ENCODE peak calls at places on chromosomes 2 and 18, in seven cellular contexts. O, T, B, U, K, V and E are unnamed samples.

GRCh38 chr2:181683518-181684453 is 3.5 kb upstream of the NEUROD1 start:
- DNase-seq in U (no peak), V (no peak), B (no peak), T (no peak), K (peak), O (no peak), E (peak)

GRCh38 chr18:47248610-47249343 is 2.7 kb downstream of the SKOR2 start:
- DNase-seq in V (no peak), O (no peak), U (no peak), K (no peak), B (no peak), T (no peak), E (no peak)

GRCh38 chr2:167342769-167343168 is 454.5 kb downstream of the XIRP2 start:
- DNase-seq in K (no peak), B (no peak), U (no peak), O (no peak), V (no peak), T (no peak), E (no peak)

GRCh38 chr18:75003764-75004690 is 204.9 kb downstream of the PTGR3 start:
- DNase-seq in O (no peak), B (no peak), T (no peak), U (no peak), V (no peak), K (no peak), E (no peak)

GRCh38 chr18:11757084-11757590 is 68.1 kb downstream of the GNAL start:
- DNase-seq in T (no peak), B (no peak), U (no peak), V (no peak), K (no peak), O (no peak), E (no peak)

GRCh38 chr2:161419338-161419965 is 3.4 kb downstream of the TBR1 start:
- DNase-seq in T (no peak), K (no peak), B (no peak), V (no peak), U (no peak), O (no peak), E (no peak)

GRCh38 chr2:234571620-234572407 is 74.9 kb upstream of the ARL4C start:
- DNase-seq in B (no peak), K (peak), V (no peak), O (no peak), U (no peak), T (no peak), E (no peak)

GRCh38 chr18:76771132-76771824 is 51.1 kb upstream of the ZNF236 start:
- DNase-seq in B (no peak), T (no peak), K (no peak), U (no peak), O (no peak), V (no peak), E (no peak)

DNA sequence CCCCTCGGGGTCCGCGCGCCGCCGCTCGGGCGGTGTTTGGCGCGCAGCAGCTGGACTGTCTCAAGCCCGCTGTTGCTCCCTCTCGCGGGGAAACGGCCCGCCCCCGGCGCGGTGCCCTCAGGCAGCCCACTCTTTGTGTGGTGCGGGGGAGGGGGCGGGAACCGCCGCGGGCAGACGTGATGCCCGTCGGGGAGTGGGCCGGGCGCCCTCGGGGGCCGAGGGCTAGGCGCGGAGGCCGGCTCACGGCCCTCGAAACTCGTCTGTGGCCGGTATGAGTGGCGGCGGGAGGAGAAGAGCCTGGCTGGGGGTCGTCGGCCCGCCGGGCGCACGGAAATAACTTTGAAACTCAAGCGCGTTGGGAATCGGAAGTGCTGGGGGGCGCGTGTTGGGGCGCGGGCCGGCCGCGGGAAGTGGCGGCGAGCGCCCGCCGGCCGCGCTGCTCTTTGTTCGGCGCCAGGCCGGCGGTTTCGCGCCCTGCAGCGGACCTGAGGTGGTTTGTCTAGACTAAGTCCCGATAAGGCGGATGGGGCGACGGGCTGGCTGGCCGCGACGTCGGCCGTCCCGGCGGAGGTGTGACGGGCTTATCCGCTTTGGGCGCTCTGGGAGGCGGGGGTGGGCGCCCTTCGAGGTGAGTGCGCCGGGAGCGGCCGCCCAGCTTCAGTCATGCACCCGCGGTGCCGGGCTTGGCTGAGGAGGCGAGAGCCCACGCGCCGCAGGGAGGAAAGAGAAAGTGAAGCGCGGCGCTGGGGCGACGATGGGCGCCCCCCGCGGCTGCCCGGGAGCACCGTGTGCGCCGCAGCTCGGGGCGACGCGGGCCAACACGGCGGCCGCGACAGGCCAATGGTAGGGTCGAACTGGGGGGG is 679 bp downstream of the PTMA start:
- DNase-seq in B (no peak), O (no peak), T (peak), K (peak), V (no peak), U (peak), E (no peak)
- TF ChIP-seq CTCF in B (no peak), O (no peak), T (no peak), K (peak), V (peak), U (no peak), E (peak)

GRCh38 chr2:20422679-20423271 is 24.1 kb upstream of the RHOB start:
- DNase-seq in U (peak), B (no peak), K (peak), O (no peak), T (no peak), V (no peak), E (no peak)
- TF ChIP-seq CTCF in U (no peak), B (no peak), K (peak), O (no peak), T (no peak), V (peak), E (no peak)

DNA sequence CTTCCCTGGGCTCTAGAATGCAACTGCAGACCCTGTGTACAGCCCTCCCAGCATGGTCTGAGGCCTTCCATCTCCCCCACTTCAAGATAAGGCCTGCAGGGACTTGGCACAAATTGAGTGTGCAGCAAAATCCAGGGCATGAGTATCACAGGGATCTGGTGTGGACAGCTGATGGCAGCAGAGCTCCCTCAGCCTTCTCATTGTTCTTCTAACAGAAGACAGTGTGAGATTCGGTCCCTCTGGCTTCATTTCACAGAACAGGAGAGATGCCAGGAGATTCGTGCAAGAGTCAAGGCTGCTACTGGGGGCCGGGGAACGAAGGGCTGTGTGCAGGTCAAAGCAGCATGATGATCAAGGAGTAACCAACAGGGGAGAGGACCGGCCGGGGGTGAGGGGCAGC is 85.8 kb downstream of the UXS1 start:
- DNase-seq in O (no peak), V (no peak), U (no peak), T (no peak), K (peak), B (no peak), E (no peak)
- TF ChIP-seq CTCF in O (peak), V (peak), U (no peak), T (peak), K (peak), B (no peak), E (no peak)

DNA sequence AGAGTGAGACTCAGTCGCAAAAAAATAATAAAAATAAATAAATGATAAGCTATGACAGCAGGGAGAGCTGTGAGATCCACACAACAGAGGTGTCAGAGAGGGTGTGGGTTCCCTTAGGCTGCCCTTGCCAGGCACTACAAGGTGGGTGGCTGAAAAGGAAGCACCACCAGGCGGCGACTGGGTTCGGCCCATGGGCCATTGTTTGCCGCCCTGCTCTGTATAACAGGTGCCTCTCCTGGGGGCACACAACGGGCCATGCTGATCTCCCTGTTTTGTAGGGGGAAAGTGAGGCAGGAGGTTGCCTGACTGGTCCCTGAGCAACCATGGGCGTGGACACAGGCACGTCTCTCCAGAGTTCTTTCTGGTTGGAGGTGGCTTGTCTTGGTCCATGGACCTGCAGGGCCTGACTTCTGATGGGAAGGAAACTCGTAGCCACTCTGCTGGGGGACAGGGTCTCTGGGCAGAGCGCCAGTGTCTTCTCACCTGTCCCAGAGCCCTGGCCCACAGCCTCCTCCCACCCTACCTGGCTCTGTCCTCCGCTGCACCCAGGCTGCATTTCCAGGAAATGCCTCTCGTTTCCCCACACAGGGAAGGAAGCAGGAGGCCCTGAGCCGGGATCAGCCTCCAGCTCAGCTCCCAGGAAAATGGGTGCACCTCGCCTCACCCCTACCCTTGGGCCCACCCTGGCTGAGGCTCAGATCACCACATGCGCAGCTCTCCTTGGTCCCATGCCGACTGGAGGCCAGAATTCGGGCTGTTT is 109.6 kb upstream of the ODC1 start:
- DNase-seq in U (no peak), O (no peak), V (no peak), K (no peak), T (no peak), B (no peak), E (no peak)
- TF ChIP-seq CTCF in U (no peak), O (no peak), V (no peak), K (no peak), T (no peak), B (no peak), E (no peak)

GRCh38 chr18:32021756-32022564 is 3.3 kb downstream of the RNF125 start:
- DNase-seq in O (no peak), T (no peak), K (no peak), B (no peak), U (no peak), V (no peak), E (no peak)

GRCh38 chr18:32019251-32019943 is 772 bp downstream of the RNF125 start:
- DNase-seq in T (peak), O (no peak), B (peak), V (no peak), U (peak), K (no peak), E (peak)

DNA sequence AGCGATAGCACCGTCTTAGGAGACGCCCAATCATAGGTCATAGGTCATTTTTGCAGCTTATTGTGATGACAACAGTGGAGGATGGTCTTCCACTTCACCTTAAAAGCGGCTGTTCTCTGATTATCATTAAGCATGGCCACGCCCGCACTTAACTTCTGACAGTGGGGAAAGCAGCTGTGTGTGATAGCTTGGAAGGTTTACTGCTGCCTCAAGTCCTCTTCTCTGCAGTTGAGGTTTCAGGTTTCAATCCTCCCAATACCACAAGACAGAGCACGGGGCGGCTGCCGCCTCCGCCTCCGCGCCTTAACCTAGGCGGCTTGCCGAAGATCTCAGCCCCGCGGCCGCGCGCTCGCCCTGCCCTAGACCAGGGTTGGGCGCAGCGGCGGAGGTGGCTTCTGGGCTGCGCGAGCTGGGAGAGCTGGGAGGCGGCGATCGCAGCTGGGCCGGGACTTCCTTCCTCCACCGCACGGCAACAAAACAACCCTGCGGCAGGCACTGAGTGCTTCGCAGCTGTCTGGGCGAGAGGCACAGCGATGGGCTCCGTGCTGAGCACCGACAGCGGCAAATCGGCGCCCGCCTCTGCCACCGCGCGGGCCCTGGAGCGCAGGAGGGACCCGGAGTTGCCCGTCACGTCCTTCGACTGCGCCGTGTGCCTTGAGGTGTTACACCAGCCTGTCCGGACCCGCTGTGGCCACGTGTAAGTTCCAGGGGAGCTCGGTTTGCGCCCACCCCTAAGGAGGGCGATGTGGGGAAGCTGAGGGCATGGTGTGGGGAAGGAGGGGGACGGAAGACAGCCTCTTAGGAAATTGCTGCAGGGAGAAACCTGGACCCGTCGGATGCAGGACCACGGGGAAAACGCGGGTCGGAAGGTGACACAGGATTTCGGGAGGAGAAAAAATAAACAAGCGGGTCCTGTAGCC is at the start of gene RNF125:
- DNase-seq in K (peak), T (peak), V (peak), O (peak), B (peak), U (peak), E (peak)
- TF ChIP-seq CTCF in K (no peak), T (no peak), V (no peak), O (no peak), B (no peak), U (no peak), E (no peak)

DNA sequence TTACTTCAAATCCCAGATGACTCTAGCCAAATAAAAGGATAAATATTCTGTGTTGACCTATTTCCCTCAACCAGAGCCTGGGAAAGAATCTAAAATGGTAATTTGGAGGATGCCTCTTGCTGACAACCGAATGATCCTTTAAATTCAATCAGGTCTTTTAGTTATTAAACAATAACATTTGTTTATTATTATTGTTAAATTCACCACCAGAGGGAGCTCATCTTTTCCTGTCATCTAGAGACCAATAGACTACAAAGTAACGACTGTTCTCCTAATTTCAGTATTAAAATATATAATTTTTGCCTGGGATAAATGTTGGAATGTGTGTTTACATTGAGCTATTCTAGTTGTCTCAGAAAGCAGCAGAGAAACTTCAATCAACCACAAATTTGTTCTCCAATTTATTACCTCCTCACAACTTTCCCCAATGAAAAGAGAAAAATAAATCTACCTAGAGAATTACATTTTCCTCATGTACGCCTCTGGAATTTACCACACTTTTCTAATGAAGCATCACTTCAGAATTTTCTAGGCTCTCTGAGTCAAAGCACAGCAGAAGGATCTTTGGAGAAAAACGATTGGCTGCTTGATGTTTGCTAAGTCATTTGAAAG is 142.7 kb downstream of the SCG2 start:
- DNase-seq in K (peak), T (no peak), B (no peak), U (no peak), O (no peak), V (no peak), E (no peak)
- TF ChIP-seq CTCF in K (peak), T (peak), B (no peak), U (peak), O (no peak), V (no peak), E (peak)

GRCh38 chr18:25737710-25738251 is 352.6 kb downstream of the SS18 start:
- DNase-seq in K (peak), T (no peak), V (no peak), B (no peak), U (no peak), O (peak), E (no peak)

GRCh38 chr18:25739356-25739755 is 351.1 kb downstream of the SS18 start:
- DNase-seq in K (no peak), T (no peak), U (no peak), O (no peak), B (no peak), V (no peak), E (no peak)

DNA sequence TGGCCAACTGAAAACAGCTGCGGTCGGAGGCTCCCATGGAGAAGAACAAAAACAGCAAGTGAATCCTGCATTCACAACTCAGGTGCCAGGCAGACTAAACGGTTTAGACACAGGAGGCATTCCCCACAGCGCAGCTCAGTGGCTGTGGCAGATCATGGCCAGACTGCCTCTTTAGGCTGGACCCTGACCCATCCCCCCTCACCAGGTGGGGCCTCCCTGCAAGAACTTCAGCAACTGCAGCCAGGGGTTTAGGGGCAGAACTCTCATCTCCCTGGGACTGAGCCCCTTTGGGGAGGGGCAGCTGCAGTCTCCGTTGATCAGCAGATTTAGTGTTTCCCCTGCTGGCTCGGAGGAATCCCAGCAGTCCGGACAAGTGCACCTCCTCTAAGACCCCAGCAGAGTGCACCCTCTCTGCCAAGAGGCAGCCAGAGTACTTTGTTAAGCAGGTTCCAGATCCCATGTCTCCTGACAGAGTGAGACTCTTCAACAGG is 346.7 kb downstream of the SS18 start:
- DNase-seq in O (no peak), V (no peak), U (no peak), B (no peak), K (no peak), T (no peak), E (no peak)
- TF ChIP-seq CTCF in O (no peak), V (no peak), U (no peak), B (no peak), K (no peak), T (no peak), E (no peak)

DNA sequence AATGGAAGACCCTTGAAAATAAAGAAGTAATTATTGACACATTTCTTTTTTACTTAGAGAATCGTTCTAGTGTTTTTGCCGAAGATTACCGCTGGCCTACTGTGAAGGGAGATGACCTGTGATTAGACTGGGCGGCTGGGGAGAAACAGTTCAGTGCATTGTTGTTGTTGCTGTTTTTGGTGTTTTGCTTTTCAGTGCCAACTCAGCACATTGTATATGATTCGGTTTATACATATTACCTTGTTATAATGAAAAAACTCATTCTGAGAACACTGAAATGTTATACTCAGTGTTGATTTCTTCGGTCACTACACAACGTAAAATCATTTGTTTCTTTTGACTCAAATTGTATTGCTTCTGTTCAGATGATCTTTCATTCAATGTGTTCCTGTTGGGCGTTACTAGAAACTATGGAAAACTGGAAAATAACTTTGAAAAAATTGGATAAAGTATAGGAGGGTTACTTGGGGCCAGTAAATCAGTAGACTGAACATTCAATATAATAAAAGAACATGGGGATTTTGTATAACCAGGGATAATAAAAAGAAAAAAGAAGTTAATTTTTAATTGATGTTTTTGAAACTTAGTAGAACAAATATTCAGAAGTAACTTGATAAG is 3.3 kb downstream of the PMAIP1 start:
- DNase-seq in T (no peak), O (no peak), V (no peak), U (no peak), K (no peak), B (no peak), E (no peak)
- TF ChIP-seq CTCF in T (no peak), O (no peak), V (no peak), U (no peak), K (no peak), B (no peak), E (no peak)

DNA sequence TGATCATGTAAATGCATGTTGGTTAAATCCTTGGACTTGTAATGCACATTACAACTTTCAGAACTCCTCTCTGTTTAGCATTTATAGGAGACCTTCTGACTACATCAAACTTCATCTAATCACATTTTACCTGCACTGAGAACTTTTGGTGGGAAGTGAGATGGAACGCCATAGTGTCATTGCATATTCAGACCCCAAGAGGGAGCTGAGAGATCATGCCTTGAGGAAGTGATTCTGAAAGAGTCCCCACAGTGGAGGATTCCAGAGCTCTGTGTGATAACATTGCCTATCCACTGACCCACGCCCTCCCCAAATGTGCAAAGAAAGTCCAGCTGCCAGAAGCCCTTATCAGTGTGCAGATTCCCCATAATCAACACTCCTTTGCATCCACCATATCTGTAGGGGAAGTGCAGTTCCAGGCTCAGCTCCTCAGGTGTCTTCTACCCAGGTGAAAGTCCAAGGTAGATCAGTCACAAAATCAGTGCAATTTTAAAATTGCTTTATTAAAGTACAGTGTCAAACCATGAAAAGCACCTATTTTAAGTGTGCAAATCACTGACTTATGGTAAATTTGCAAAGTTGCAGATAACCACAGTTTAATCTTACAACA is 212.4 kb downstream of the RPIA start:
- DNase-seq in U (no peak), K (peak), B (no peak), O (no peak), T (no peak), V (no peak), E (no peak)
- TF ChIP-seq CTCF in U (peak), K (peak), B (no peak), O (peak), T (peak), V (peak), E (peak)